ENCODE peak calls at places on chromosomes 16 and 17, in four cellular contexts. One of them, this sample, is unnamed.

GRCh38 chr16:30977502-30977901 is 7.5 kb upstream of the HSD3B7 start:
- DNase-seq in stomach: no peak
- DNase-seq in A549: no peak
- DNase-seq in sigmoid colon: no peak
- DNase-seq in this sample: no peak

GRCh38 chr16:48811478-48811877 is 201.5 kb upstream of the N4BP1 start:
- DNase-seq in A549: no peak
- DNase-seq in sigmoid colon: no peak
- DNase-seq in stomach: no peak
- DNase-seq in this sample: no peak

GRCh38 chr16:75317101-75317522 is 65.7 kb upstream of the BCAR1 start:
- DNase-seq in sigmoid colon: no peak
- DNase-seq in stomach: no peak
- DNase-seq in A549: no peak
- DNase-seq in this sample: no peak

GRCh38 chr17:2084766-2085647 is 30.1 kb downstream of the HIC1 start:
- DNase-seq in sigmoid colon: peak
- DNase-seq in stomach: no peak
- DNase-seq in A549: no peak
- DNase-seq in this sample: no peak

GRCh38 chr17:45043268-45043681 is 8.2 kb downstream of the DCAKD start:
- DNase-seq in A549: no peak
- DNase-seq in sigmoid colon: peak
- DNase-seq in stomach: no peak
- DNase-seq in this sample: no peak

GRCh38 chr16:81716478-81717210 is 62.4 kb upstream of the PLCG2 start:
- DNase-seq in stomach: no peak
- DNase-seq in A549: no peak
- DNase-seq in sigmoid colon: no peak
- DNase-seq in this sample: no peak

GRCh38 chr16:66207139-66207863 is 159.2 kb upstream of the CDH5 start:
- DNase-seq in stomach: no peak
- DNase-seq in A549: no peak
- DNase-seq in sigmoid colon: no peak
- DNase-seq in this sample: no peak

GRCh38 chr16:84832488-84833141 is 12.8 kb downstream of the CRISPLD2 start:
- DNase-seq in sigmoid colon: peak
- DNase-seq in stomach: peak
- DNase-seq in A549: no peak
- DNase-seq in this sample: peak

GRCh38 chr17:73640691-73641090 is 3.6 kb downstream of the SDK2 start:
- DNase-seq in sigmoid colon: no peak
- DNase-seq in A549: no peak
- DNase-seq in stomach: no peak
- DNase-seq in this sample: peak

GRCh38 chr16:53814791-53815190 is 110.8 kb downstream of the FTO start:
- DNase-seq in stomach: no peak
- DNase-seq in A549: no peak
- DNase-seq in sigmoid colon: no peak
- DNase-seq in this sample: no peak

GRCh38 chr17:55448681-55449080 is 27.0 kb upstream of the MMD start:
- DNase-seq in sigmoid colon: no peak
- DNase-seq in A549: no peak
- DNase-seq in stomach: no peak
- DNase-seq in this sample: no peak

GRCh38 chr17:74245145-74245817 is 28.8 kb upstream of the DNAI2 start:
- DNase-seq in sigmoid colon: no peak
- DNase-seq in A549: no peak
- DNase-seq in stomach: no peak
- DNase-seq in this sample: no peak

GRCh38 chr17:16381496-16381820 is 567 bp downstream of the UBB start:
- DNase-seq in sigmoid colon: no peak
- DNase-seq in A549: no peak
- DNase-seq in stomach: no peak
- DNase-seq in this sample: no peak

GRCh38 chr17:40322417-40323315 is 13.7 kb downstream of the RARA start:
- DNase-seq in stomach: peak
- DNase-seq in sigmoid colon: peak
- DNase-seq in A549: peak
- DNase-seq in this sample: peak

GRCh38 chr16:68506331-68507053 is 32.6 kb upstream of the ZFP90 start:
- DNase-seq in A549: no peak
- DNase-seq in sigmoid colon: no peak
- DNase-seq in stomach: no peak
- DNase-seq in this sample: no peak

GRCh38 chr16:87581867-87582220 is 20.5 kb upstream of the JPH3 start:
- DNase-seq in sigmoid colon: peak
- DNase-seq in stomach: peak
- DNase-seq in A549: peak
- DNase-seq in this sample: peak

GRCh38 chr17:27226611-27227234 is 67.2 kb upstream of the WSB1 start:
- DNase-seq in sigmoid colon: no peak
- DNase-seq in A549: no peak
- DNase-seq in stomach: no peak
- DNase-seq in this sample: no peak

GRCh38 chr16:68357923-68358322 is 47.1 kb downstream of the PRMT7 start:
- DNase-seq in sigmoid colon: no peak
- DNase-seq in stomach: no peak
- DNase-seq in A549: no peak
- DNase-seq in this sample: no peak

GRCh38 chr16:89484923-89485679 is 5.3 kb downstream of the ANKRD11 start:
- DNase-seq in sigmoid colon: no peak
- DNase-seq in A549: no peak
- DNase-seq in stomach: no peak
- DNase-seq in this sample: no peak

GRCh38 chr16:15607700-15608396 is 35.1 kb downstream of the MARF1 start:
- DNase-seq in sigmoid colon: peak
- DNase-seq in stomach: no peak
- DNase-seq in A549: no peak
- DNase-seq in this sample: no peak

GRCh38 chr16:27617678-27618077 is 67.7 kb downstream of the KATNIP start:
- DNase-seq in sigmoid colon: no peak
- DNase-seq in A549: no peak
- DNase-seq in stomach: no peak
- DNase-seq in this sample: no peak

GRCh38 chr17:61579961-61580360 is 11.1 kb downstream of the NACA2 start:
- DNase-seq in sigmoid colon: no peak
- DNase-seq in A549: no peak
- DNase-seq in stomach: no peak
- DNase-seq in this sample: no peak

GRCh38 chr16:84582958-84583516 is 34.8 kb downstream of the COTL1 start:
- DNase-seq in stomach: no peak
- DNase-seq in A549: peak
- DNase-seq in sigmoid colon: no peak
- DNase-seq in this sample: no peak

GRCh38 chr17:1905190-1905919 is 75.5 kb downstream of the RPA1 start:
- DNase-seq in A549: no peak
- DNase-seq in sigmoid colon: no peak
- DNase-seq in stomach: no peak
- DNase-seq in this sample: no peak

GRCh38 chr17:1197781-1198490 is 18.2 kb upstream of the ABR start:
- DNase-seq in A549: no peak
- DNase-seq in sigmoid colon: peak
- DNase-seq in stomach: peak
- DNase-seq in this sample: peak

GRCh38 chr16:47392114-47392513 is 68.7 kb downstream of the ITFG1 start:
- DNase-seq in A549: no peak
- DNase-seq in stomach: no peak
- DNase-seq in sigmoid colon: no peak
- DNase-seq in this sample: no peak

GRCh38 chr16:65773319-65773874 is 593.1 kb upstream of the CDH5 start:
- DNase-seq in stomach: no peak
- DNase-seq in sigmoid colon: no peak
- DNase-seq in A549: no peak
- DNase-seq in this sample: no peak

GRCh38 chr17:9615486-9615885 is 29.8 kb upstream of the USP43 start:
- DNase-seq in stomach: no peak
- DNase-seq in sigmoid colon: no peak
- DNase-seq in A549: no peak
- DNase-seq in this sample: no peak

GRCh38 chr17:64707077-64707591 is 45.0 kb upstream of the SMURF2 start:
- DNase-seq in A549: peak
- DNase-seq in sigmoid colon: peak
- DNase-seq in stomach: peak
- DNase-seq in this sample: peak

GRCh38 chr17:48755346-48755745 is 26.8 kb upstream of the HOXB13 start:
- DNase-seq in sigmoid colon: no peak
- DNase-seq in A549: no peak
- DNase-seq in stomach: no peak
- DNase-seq in this sample: no peak

GRCh38 chr17:74994440-74994839 is 7.0 kb downstream of the CDR2L start:
- DNase-seq in A549: no peak
- DNase-seq in sigmoid colon: no peak
- DNase-seq in stomach: no peak
- DNase-seq in this sample: no peak

GRCh38 chr17:1047177-1047885 is 50.4 kb downstream of the TIMM22 start:
- DNase-seq in stomach: no peak
- DNase-seq in sigmoid colon: peak
- DNase-seq in A549: no peak
- DNase-seq in this sample: no peak

DNA sequence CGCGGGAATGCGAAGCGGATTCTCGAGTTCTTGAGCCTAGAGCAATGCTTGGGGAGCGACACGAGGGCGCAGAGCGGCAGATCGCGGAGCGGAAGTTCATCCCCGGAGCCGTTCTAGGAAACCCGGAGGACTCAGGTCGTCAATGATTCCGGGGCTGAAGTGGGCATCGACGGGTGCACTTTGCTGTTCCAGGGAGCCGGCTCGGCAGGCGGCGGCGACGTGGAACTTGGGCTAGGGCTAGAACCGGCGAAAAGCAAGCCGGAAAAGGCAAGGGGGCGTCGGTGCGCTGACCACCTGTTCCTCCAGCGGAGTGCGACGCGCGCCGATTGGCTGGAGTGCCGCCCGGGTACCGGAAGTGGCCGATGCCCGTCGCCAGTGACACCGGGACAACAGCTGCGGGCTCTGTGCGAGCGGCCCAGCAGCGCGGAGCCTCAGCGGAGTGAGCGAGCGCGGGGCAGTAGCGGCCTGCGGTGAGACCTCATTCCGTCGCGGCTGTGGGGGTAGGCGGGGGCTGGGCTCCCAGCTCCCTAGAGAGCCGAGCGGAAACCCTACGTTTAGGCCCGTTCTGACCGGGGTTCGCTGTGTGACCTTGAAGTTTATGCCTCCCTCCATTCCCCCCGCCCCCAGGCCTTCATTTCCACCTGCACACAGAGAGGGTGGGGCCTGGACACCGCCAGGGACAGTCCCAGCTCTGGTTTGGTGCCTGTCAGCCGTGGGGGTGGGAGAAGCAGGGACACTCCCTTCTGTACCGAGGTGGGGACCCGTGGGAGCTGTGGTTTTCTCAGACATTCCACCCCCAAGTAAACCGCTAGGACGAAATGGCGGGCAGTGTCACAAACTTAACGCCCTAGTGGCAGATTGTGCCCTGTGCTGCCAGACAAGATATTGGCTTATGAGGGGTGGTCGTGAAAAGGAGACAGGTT is at the start of gene ZFP3:
- DNase-seq in sigmoid colon: peak
- DNase-seq in stomach: peak
- DNase-seq in A549: peak
- DNase-seq in this sample: peak
- TF ChIP-seq POLR2A in sigmoid colon: peak
- TF ChIP-seq POLR2A in stomach: no peak
- TF ChIP-seq POLR2A in A549: peak
- TF ChIP-seq POLR2A in this sample: no peak

DNA sequence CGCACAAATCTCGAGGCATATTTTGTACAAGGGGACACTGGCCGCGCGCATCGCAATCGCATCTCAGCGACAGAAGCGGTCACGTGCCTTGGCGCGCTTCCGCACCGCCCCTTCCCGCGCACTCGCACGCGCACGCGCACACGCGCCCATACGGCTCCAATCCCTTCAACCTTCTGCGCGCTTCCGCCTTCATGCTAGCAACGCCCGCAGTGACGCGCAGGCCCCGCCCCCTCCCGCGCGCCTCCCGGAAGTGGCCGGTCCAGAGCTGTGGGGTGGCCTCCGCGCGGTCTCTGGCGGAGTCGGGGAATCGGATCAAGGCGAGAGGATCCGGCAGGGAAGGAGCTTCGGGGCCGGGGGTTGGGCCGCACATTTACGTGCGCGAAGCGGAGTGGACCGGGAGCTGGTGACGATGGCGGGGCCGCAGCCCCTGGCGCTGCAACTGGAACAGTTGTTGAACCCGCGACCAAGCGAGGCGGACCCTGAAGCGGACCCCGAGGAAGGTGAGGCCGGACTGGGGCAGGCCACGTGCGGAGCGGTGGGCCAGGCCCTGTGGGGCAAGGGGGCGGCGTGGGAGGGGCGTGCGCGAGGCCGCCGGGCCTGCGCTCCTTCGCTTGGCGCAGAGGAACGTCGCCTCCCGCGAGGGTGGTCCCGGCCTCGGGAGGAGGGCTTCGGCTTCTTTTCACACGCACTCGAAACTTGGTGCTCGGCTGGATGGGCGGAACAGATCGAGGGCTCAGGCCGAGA is at the start of gene AATF:
- DNase-seq in A549: peak
- DNase-seq in stomach: peak
- DNase-seq in sigmoid colon: peak
- DNase-seq in this sample: peak
- TF ChIP-seq EP300 in A549: no peak
- TF ChIP-seq EP300 in stomach: no peak
- TF ChIP-seq EP300 in sigmoid colon: peak
- TF ChIP-seq EP300 in this sample: no peak

GRCh38 chr17:20908373-20909273 is 134.2 kb downstream of the USP22 start:
- DNase-seq in sigmoid colon: peak
- DNase-seq in A549: peak
- DNase-seq in stomach: peak
- DNase-seq in this sample: peak
- TF ChIP-seq CTCF in sigmoid colon: no peak
- TF ChIP-seq CTCF in A549: peak
- TF ChIP-seq CTCF in stomach: no peak
- TF ChIP-seq CTCF in this sample: peak

GRCh38 chr17:81867952-81868673 is 3.0 kb downstream of the ARHGDIA start:
- DNase-seq in sigmoid colon: no peak
- DNase-seq in stomach: no peak
- DNase-seq in A549: no peak
- DNase-seq in this sample: no peak
- TF ChIP-seq POLR2A in sigmoid colon: no peak
- TF ChIP-seq POLR2A in stomach: no peak
- TF ChIP-seq POLR2A in A549: peak
- TF ChIP-seq POLR2A in this sample: no peak

GRCh38 chr16:83273504-83274173 is 534.1 kb upstream of the HSBP1 start:
- DNase-seq in stomach: no peak
- DNase-seq in sigmoid colon: no peak
- DNase-seq in A549: no peak
- DNase-seq in this sample: no peak

GRCh38 chr16:83270640-83271039 is 537.1 kb upstream of the HSBP1 start:
- DNase-seq in A549: no peak
- DNase-seq in stomach: no peak
- DNase-seq in sigmoid colon: no peak
- DNase-seq in this sample: no peak

GRCh38 chr16:83272201-83272600 is 535.6 kb upstream of the HSBP1 start:
- DNase-seq in sigmoid colon: no peak
- DNase-seq in stomach: no peak
- DNase-seq in A549: no peak
- DNase-seq in this sample: no peak

GRCh38 chr16:83271123-83271522 is 536.7 kb upstream of the HSBP1 start:
- DNase-seq in sigmoid colon: no peak
- DNase-seq in stomach: no peak
- DNase-seq in A549: no peak
- DNase-seq in this sample: no peak

GRCh38 chr16:83272843-83273242 is 534.9 kb upstream of the HSBP1 start:
- DNase-seq in sigmoid colon: no peak
- DNase-seq in stomach: no peak
- DNase-seq in A549: no peak
- DNase-seq in this sample: no peak
- TF ChIP-seq EP300 in sigmoid colon: no peak
- TF ChIP-seq EP300 in stomach: no peak
- TF ChIP-seq EP300 in A549: no peak
- TF ChIP-seq EP300 in this sample: no peak

This sample was measured in suprapubic skin.